ENCODE peak calls at places on chromosomes 13 and 19, in six cellular contexts. One of them, this sample, is unnamed.

GRCh38 chr13:26377038-26377437 is 123.1 kb downstream of the CDK8 start:
- DNase-seq in IMR-90: peak; percentile 3
- DNase-seq in Caco-2: peak; percentile 43
- DNase-seq in RWPE2: no peak
- DNase-seq in Peyer's patch: no peak
- DNase-seq in fibroblast of lung: peak; percentile 1
- DNase-seq in this sample: peak; percentile 11

GRCh38 chr19:12779162-12779993 is 4.0 kb upstream of the HOOK2 start:
- DNase-seq in IMR-90: peak; percentile 77
- DNase-seq in Caco-2: no peak
- DNase-seq in RWPE2: no peak
- DNase-seq in Peyer's patch: no peak
- DNase-seq in fibroblast of lung: peak; percentile 85
- DNase-seq in this sample: peak; percentile 95

GRCh38 chr19:947707-948533 is 22.1 kb downstream of the ARID3A start:
- DNase-seq in IMR-90: no peak
- DNase-seq in Caco-2: no peak
- DNase-seq in RWPE2: peak; percentile 45
- DNase-seq in Peyer's patch: no peak
- DNase-seq in fibroblast of lung: no peak
- DNase-seq in this sample: no peak

GRCh38 chr13:46586766-46587509 is 34.0 kb downstream of the LRCH1 start:
- DNase-seq in IMR-90: no peak
- DNase-seq in Caco-2: no peak
- DNase-seq in RWPE2: no peak
- DNase-seq in Peyer's patch: no peak
- DNase-seq in fibroblast of lung: peak; percentile 65
- DNase-seq in this sample: peak; percentile 50

GRCh38 chr13:94710881-94711560 is 1.3 kb downstream of the SOX21 start:
- DNase-seq in IMR-90: no peak
- DNase-seq in Caco-2: no peak
- DNase-seq in RWPE2: peak; percentile 59
- DNase-seq in Peyer's patch: no peak
- DNase-seq in fibroblast of lung: no peak
- DNase-seq in this sample: no peak

GRCh38 chr13:111031531-111031961 is 83.6 kb upstream of the ARHGEF7 start:
- DNase-seq in IMR-90: peak; percentile 58
- DNase-seq in Caco-2: no peak
- DNase-seq in RWPE2: no peak
- DNase-seq in Peyer's patch: no peak
- DNase-seq in fibroblast of lung: peak; percentile 70
- DNase-seq in this sample: peak; percentile 27

GRCh38 chr13:46383383-46383782 is 3.7 kb downstream of the RUBCNL start:
- DNase-seq in IMR-90: no peak
- DNase-seq in Caco-2: no peak
- DNase-seq in RWPE2: no peak
- DNase-seq in Peyer's patch: no peak
- DNase-seq in fibroblast of lung: no peak
- DNase-seq in this sample: no peak

GRCh38 chr19:44869728-44870470 is 21.2 kb upstream of the TOMM40 start:
- DNase-seq in IMR-90: peak; percentile 84
- DNase-seq in Caco-2: no peak
- DNase-seq in RWPE2: no peak
- DNase-seq in Peyer's patch: no peak
- DNase-seq in fibroblast of lung: peak; percentile 95
- DNase-seq in this sample: no peak

GRCh38 chr13:26954981-26955380 is 194.4 kb upstream of the GPR12 start:
- DNase-seq in IMR-90: no peak
- DNase-seq in Caco-2: peak; percentile 91
- DNase-seq in RWPE2: no peak
- DNase-seq in Peyer's patch: no peak
- DNase-seq in fibroblast of lung: no peak
- DNase-seq in this sample: no peak

GRCh38 chr13:90416938-90417337 is 930.5 kb upstream of the MIR17HG start:
- DNase-seq in IMR-90: no peak
- DNase-seq in Caco-2: no peak
- DNase-seq in RWPE2: no peak
- DNase-seq in Peyer's patch: no peak
- DNase-seq in fibroblast of lung: peak; percentile 51
- DNase-seq in this sample: no peak

GRCh38 chr19:18168673-18169381 is 4.8 kb upstream of the IFI30 start:
- DNase-seq in IMR-90: no peak
- DNase-seq in Caco-2: no peak
- DNase-seq in RWPE2: no peak
- DNase-seq in Peyer's patch: no peak
- DNase-seq in fibroblast of lung: no peak
- DNase-seq in this sample: no peak

GRCh38 chr19:16463991-16464575 is 7.7 kb downstream of the EPS15L1 start:
- DNase-seq in IMR-90: peak; percentile 64
- DNase-seq in Caco-2: peak; percentile 77
- DNase-seq in RWPE2: no peak
- DNase-seq in Peyer's patch: no peak
- DNase-seq in fibroblast of lung: peak; percentile 62
- DNase-seq in this sample: peak; percentile 39

GRCh38 chr13:36432106-36432544 is at the start of gene CCNA1:
- DNase-seq in IMR-90: no peak
- DNase-seq in Caco-2: no peak
- DNase-seq in RWPE2: peak; percentile 73
- DNase-seq in Peyer's patch: no peak
- DNase-seq in fibroblast of lung: peak; percentile 40
- DNase-seq in this sample: no peak

GRCh38 chr19:31249217-31249616 is 100.0 kb downstream of the TSHZ3 start:
- DNase-seq in IMR-90: no peak
- DNase-seq in Caco-2: no peak
- DNase-seq in RWPE2: no peak
- DNase-seq in Peyer's patch: no peak
- DNase-seq in fibroblast of lung: no peak
- DNase-seq in this sample: no peak

GRCh38 chr19:7978196-7978825 is 27.1 kb downstream of the ELAVL1 start:
- DNase-seq in IMR-90: peak; percentile 7
- DNase-seq in Caco-2: no peak
- DNase-seq in RWPE2: no peak
- DNase-seq in Peyer's patch: no peak
- DNase-seq in fibroblast of lung: no peak
- DNase-seq in this sample: no peak

GRCh38 chr19:495440-496332 is 600 bp upstream of the MADCAM1 start:
- DNase-seq in IMR-90: peak; percentile 39
- DNase-seq in Caco-2: peak; percentile 76
- DNase-seq in RWPE2: no peak
- DNase-seq in Peyer's patch: peak; percentile 67
- DNase-seq in fibroblast of lung: peak; percentile 36
- DNase-seq in this sample: peak; percentile 26

GRCh38 chr19:9883231-9883758 is 48.2 kb downstream of the PIN1 start:
- DNase-seq in IMR-90: no peak
- DNase-seq in Caco-2: no peak
- DNase-seq in RWPE2: no peak
- DNase-seq in Peyer's patch: no peak
- DNase-seq in fibroblast of lung: no peak
- DNase-seq in this sample: no peak

GRCh38 chr13:76552807-76553206 is 333.4 kb downstream of the KCTD12 start:
- DNase-seq in IMR-90: no peak
- DNase-seq in Caco-2: no peak
- DNase-seq in RWPE2: no peak
- DNase-seq in Peyer's patch: no peak
- DNase-seq in fibroblast of lung: no peak
- DNase-seq in this sample: no peak

GRCh38 chr19:327291-328024 is 17.1 kb downstream of the MIER2 start:
- DNase-seq in IMR-90: no peak
- DNase-seq in Caco-2: no peak
- DNase-seq in RWPE2: peak; percentile 28
- DNase-seq in Peyer's patch: no peak
- DNase-seq in fibroblast of lung: no peak
- DNase-seq in this sample: no peak

GRCh38 chr19:46731584-46731983 is 14.3 kb upstream of the FKRP start:
- DNase-seq in IMR-90: no peak
- DNase-seq in Caco-2: no peak
- DNase-seq in RWPE2: no peak
- DNase-seq in Peyer's patch: no peak
- DNase-seq in fibroblast of lung: peak; percentile 61
- DNase-seq in this sample: no peak

GRCh38 chr13:31224174-31224669 is 24.4 kb downstream of the B3GLCT start:
- DNase-seq in IMR-90: no peak
- DNase-seq in Caco-2: no peak
- DNase-seq in RWPE2: no peak
- DNase-seq in Peyer's patch: no peak
- DNase-seq in fibroblast of lung: no peak
- DNase-seq in this sample: no peak

GRCh38 chr13:25286308-25286968 is 850 bp downstream of the MTMR6 start:
- DNase-seq in IMR-90: peak; percentile 58
- DNase-seq in Caco-2: no peak
- DNase-seq in RWPE2: no peak
- DNase-seq in Peyer's patch: no peak
- DNase-seq in fibroblast of lung: peak; percentile 56
- DNase-seq in this sample: peak; percentile 49

GRCh38 chr19:31727536-31727935 is 378.3 kb upstream of the TSHZ3 start:
- DNase-seq in IMR-90: no peak
- DNase-seq in Caco-2: no peak
- DNase-seq in RWPE2: no peak
- DNase-seq in Peyer's patch: no peak
- DNase-seq in fibroblast of lung: no peak
- DNase-seq in this sample: no peak

DNA sequence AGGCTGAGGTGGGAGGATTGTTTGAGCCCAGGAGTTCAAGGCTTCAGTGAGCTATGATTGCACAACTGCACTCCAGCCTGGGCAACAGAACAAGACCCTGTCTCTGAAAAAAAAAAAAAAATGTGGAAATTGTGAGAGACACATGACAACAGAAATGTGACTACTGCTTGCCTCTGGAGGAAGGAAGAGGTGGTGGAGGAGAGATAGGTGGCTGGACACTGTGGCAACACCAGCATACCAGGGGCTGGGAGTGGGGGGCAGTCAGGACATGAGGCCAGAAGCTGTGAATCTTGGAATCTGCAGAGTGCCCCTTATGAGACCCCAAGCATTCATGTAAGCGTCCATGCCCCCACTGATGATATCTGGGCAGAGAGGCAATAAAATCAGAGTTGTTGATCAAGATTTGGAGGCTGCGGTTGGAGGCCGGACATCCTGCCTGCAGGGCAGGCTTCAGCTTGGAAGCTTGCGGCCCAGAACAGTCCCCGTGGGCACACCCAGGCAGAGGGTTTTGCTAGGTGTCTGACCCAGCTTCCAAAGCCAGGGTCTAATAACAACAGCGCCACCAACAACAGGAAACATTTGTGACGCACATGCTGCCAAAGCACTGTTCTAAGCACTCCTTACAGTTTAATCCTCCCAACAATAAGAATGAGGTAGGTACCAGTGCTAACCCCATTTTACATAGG is 16.9 kb downstream of the FAM187B start:
- DNase-seq in IMR-90: no peak
- DNase-seq in Caco-2: peak; percentile 17
- DNase-seq in RWPE2: no peak
- DNase-seq in Peyer's patch: no peak
- DNase-seq in fibroblast of lung: no peak
- DNase-seq in this sample: no peak
- TF ChIP-seq CTCF in IMR-90: no peak
- TF ChIP-seq CTCF in Caco-2: no peak
- TF ChIP-seq CTCF in RWPE2: no peak
- TF ChIP-seq CTCF in Peyer's patch: no peak
- TF ChIP-seq CTCF in fibroblast of lung: no peak
- TF ChIP-seq CTCF in this sample: no peak

DNA sequence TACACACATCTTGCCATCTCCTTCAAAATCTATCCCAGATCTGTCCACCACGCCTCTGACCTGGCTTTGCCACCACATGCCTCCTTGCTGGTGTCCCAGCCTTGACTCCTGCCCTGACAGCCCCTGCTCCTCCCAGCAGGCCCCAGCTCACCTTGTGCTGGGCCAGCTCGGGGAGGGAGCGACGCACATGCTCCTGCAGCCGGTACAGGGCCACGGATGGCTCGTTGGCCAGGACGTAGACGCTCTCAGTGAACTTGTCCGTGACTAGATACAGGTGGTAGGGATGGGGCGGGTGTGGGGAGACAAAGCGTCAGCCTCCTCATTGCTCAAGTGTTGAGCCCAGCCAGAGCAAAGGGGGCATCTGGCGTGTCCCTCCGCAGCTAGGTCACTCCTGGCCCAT is 5.2 kb downstream of the BORCS8 start:
- DNase-seq in IMR-90: no peak
- DNase-seq in Caco-2: no peak
- DNase-seq in RWPE2: no peak
- DNase-seq in Peyer's patch: no peak
- DNase-seq in fibroblast of lung: no peak
- DNase-seq in this sample: no peak
- H3K4me3 ChIP-seq in IMR-90: no peak overlapping the region
- H3K4me3 ChIP-seq in Caco-2: no peak overlapping the region
- H3K4me3 ChIP-seq in RWPE2: no peak overlapping the region
- H3K4me3 ChIP-seq in Peyer's patch: no peak overlapping the region
- H3K4me3 ChIP-seq in fibroblast of lung: no peak overlapping the region
- H3K4me3 ChIP-seq in this sample: no peak overlapping the region

GRCh38 chr13:33249066-33249465 is 36.5 kb downstream of the STARD13 start:
- DNase-seq in IMR-90: peak; percentile 81
- DNase-seq in Caco-2: no peak
- DNase-seq in RWPE2: no peak
- DNase-seq in Peyer's patch: no peak
- DNase-seq in fibroblast of lung: peak; percentile 83
- DNase-seq in this sample: peak; percentile 18

GRCh38 chr13:33250594-33250993 is 35.0 kb downstream of the STARD13 start:
- DNase-seq in IMR-90: peak; percentile 50
- DNase-seq in Caco-2: no peak
- DNase-seq in RWPE2: no peak
- DNase-seq in Peyer's patch: no peak
- DNase-seq in fibroblast of lung: peak; percentile 25
- DNase-seq in this sample: peak; percentile 22

GRCh38 chr13:33249894-33250293 is 35.7 kb downstream of the STARD13 start:
- DNase-seq in IMR-90: no peak
- DNase-seq in Caco-2: no peak
- DNase-seq in RWPE2: no peak
- DNase-seq in Peyer's patch: no peak
- DNase-seq in fibroblast of lung: no peak
- DNase-seq in this sample: no peak

GRCh38 chr13:33251131-33251629 is 34.4 kb downstream of the STARD13 start:
- DNase-seq in IMR-90: peak; percentile 99
- DNase-seq in Caco-2: no peak
- DNase-seq in RWPE2: peak; percentile 67
- DNase-seq in Peyer's patch: no peak
- DNase-seq in fibroblast of lung: peak; percentile 99
- DNase-seq in this sample: peak; percentile 95

DNA sequence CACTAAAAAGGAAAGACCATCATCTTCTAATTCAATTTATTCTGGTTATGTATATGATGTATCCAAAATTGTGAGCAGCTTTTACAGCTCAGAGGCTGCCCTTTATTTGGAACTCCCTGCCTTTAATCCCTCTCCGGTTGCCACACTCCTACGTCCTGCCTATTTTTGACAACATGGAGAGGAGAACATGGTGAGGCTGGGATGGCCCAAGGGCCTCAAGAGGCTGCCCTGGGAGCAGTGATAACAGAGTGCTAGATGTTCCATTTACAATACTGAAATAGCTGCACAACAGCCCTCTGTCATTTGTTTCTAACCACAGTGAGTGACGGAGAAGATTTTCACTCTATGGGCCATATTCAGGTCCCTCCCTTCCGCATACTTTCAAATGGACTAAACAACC is 33.5 kb downstream of the STARD13 start:
- DNase-seq in IMR-90: no peak
- DNase-seq in Caco-2: no peak
- DNase-seq in RWPE2: no peak
- DNase-seq in Peyer's patch: no peak
- DNase-seq in fibroblast of lung: no peak
- DNase-seq in this sample: no peak
- TF ChIP-seq CTCF in IMR-90: no peak
- TF ChIP-seq CTCF in Caco-2: no peak
- TF ChIP-seq CTCF in RWPE2: no peak
- TF ChIP-seq CTCF in Peyer's patch: no peak
- TF ChIP-seq CTCF in fibroblast of lung: no peak
- TF ChIP-seq CTCF in this sample: no peak

GRCh38 chr19:14676762-14677161 is 2.1 kb upstream of the ADGRE3 start:
- DNase-seq in IMR-90: no peak
- DNase-seq in Caco-2: no peak
- DNase-seq in RWPE2: no peak
- DNase-seq in Peyer's patch: no peak
- DNase-seq in fibroblast of lung: no peak
- DNase-seq in this sample: no peak
- H3K4me3 ChIP-seq in IMR-90: no peak overlapping the region
- H3K4me3 ChIP-seq in Caco-2: no peak overlapping the region
- H3K4me3 ChIP-seq in RWPE2: no peak overlapping the region
- H3K4me3 ChIP-seq in Peyer's patch: no peak overlapping the region
- H3K4me3 ChIP-seq in fibroblast of lung: no peak overlapping the region
- H3K4me3 ChIP-seq in this sample: no peak overlapping the region